ENCODE peak calls at places on chromosomes 11 and 22, in four cellular contexts. H, B, R and Q are unnamed samples.

GRCh38 chr11:76766521-76766920 is 16.6 kb upstream of the TSKU start:
- DNase-seq in B (no peak), H (no peak), R (no peak), Q (no peak)

GRCh38 chr11:34600339-34601084 is 20.4 kb upstream of the EHF start:
- DNase-seq in H (peak; percentile 81), B (no peak), R (no peak), Q (no peak)

GRCh38 chr11:58739725-58740430 is 8.1 kb upstream of the GLYAT start:
- DNase-seq in R (no peak), B (no peak), H (no peak), Q (no peak)

GRCh38 chr11:113363406-113363805 is 24.2 kb upstream of the ANKK1 start:
- DNase-seq in R (no peak), H (no peak), B (no peak), Q (no peak)

GRCh38 chr11:19076744-19077589 is 16.4 kb upstream of the MRGPRX2 start:
- DNase-seq in R (peak; percentile 20), H (no peak), B (no peak), Q (no peak)

GRCh38 chr22:28254396-28254795 is 335.3 kb upstream of the PITPNB start:
- DNase-seq in R (no peak), B (no peak), H (no peak), Q (no peak)

GRCh38 chr11:132742929-132743328 is 789.4 kb downstream of the OPCML start:
- DNase-seq in H (no peak), R (no peak), B (no peak), Q (no peak)

GRCh38 chr11:19777342-19778102 is 64.9 kb downstream of the NAV2 start:
- DNase-seq in B (peak; percentile 66), R (peak; percentile 80), H (no peak), Q (no peak)

GRCh38 chr22:25485626-25486545 is 78.6 kb upstream of the GRK3 start:
- DNase-seq in B (no peak), R (peak; percentile 24), H (no peak), Q (no peak)

GRCh38 chr22:26385164-26385563 is 43.9 kb upstream of the ASPHD2 start:
- DNase-seq in H (no peak), R (no peak), B (no peak), Q (no peak)

GRCh38 chr11:27926981-27927481 is 180.9 kb downstream of the KIF18A start:
- DNase-seq in B (no peak), R (no peak), H (no peak), Q (no peak)

GRCh38 chr11:2101171-2101675 is 38.0 kb downstream of the IGF2 start:
- DNase-seq in R (no peak), H (peak; percentile 28), B (no peak), Q (no peak)

GRCh38 chr11:122505304-122506006 is 150.1 kb upstream of the UBASH3B start:
- DNase-seq in B (peak; percentile 91), R (no peak), H (peak; percentile 77), Q (peak; percentile 54)

GRCh38 chr22:19629331-19629719 is 85.0 kb upstream of the SEPTIN5 start:
- DNase-seq in H (no peak), R (no peak), B (peak; percentile 46), Q (no peak)

GRCh38 chr11:76841923-76842452 is 18.7 kb upstream of the ACER3 start:
- DNase-seq in R (no peak), B (no peak), H (no peak), Q (no peak)

GRCh38 chr22:26479043-26479791 is 4.4 kb downstream of the HPS4 start:
- DNase-seq in B (no peak), R (no peak), H (no peak), Q (no peak)

GRCh38 chr11:117861151-117862018 is 15.1 kb downstream of the FXYD6 start:
- DNase-seq in H (no peak), R (no peak), B (peak; percentile 57), Q (no peak)

GRCh38 chr11:8206251-8207079 is 37.6 kb upstream of the RIC3 start:
- DNase-seq in R (no peak), B (peak; percentile 65), H (no peak), Q (no peak)

GRCh38 chr22:31082606-31083376 is 1.7 kb downstream of the SMTN start:
- DNase-seq in B (peak; percentile 90), H (no peak), R (no peak), Q (peak; percentile 48)

GRCh38 chr11:45108070-45109064 is 38.1 kb upstream of the PRDM11 start:
- DNase-seq in R (no peak), B (no peak), H (no peak), Q (no peak)

GRCh38 chr22:45968751-45969413 is 8.1 kb downstream of the WNT7B start:
- DNase-seq in H (no peak), R (no peak), B (no peak), Q (no peak)

GRCh38 chr11:80388133-80388532 is 947.3 kb upstream of the TENM4 start:
- DNase-seq in B (no peak), H (no peak), R (no peak), Q (no peak)

GRCh38 chr11:121352301-121352891 is 59.8 kb downstream of the SC5D start:
- DNase-seq in B (no peak), H (no peak), R (no peak), Q (no peak)

DNA sequence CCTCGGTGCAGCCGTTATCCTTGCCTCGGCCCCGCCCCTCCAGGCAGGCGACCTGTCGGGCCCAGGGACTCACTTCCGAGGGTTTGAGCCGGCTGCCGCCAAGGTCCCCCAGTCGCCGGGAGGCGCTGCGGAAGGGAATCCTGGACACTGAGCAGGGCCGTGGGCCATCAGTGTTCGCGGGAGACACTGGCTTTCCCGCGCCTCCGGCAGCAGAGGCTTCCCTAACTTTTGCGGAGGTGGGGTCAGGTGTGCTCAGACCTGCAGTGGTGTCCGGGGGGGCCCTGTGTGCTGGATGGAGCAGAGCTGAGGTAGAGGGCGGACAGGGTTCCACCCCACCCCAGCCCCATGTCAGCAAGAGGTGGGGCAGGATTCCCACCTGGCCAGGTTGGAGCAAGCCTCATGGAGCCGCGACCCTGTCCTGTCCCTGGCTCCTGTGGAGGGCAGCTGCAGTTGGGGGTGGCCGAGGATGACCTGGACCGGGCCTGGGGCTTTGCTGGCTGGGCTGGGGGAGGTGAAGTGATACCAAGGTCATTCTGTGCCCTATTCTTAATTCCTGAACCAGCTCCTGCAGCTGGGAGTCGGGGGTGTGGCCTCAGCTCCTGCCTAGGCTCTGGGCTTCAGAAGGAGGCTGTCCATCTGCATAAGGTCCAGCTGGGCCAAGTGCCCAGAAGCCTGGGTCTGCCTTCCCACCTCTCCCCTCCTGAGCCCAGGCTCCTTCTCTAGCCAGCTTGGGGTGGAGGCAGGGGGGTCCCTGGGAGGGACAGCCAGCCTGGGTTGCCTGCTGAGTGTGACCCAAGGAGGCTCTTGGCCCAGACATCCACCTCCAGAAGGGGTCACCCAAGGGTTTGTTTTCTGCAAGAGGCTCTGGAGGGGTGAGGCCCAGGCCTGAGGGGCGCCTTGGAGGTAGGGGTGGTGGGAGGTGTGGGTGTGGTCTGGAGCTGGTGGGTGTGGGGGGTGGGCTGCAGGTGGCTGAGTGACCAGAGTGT is 8.4 kb downstream of the TSPAN4 start:
- DNase-seq in H (no peak), R (no peak), B (no peak), Q (no peak)
- TF ChIP-seq CTCF in H (no peak), R (peak; percentile 26), B (no peak), Q (peak; percentile 9)

GRCh38 chr11:14908214-14908880 is 16.3 kb upstream of the CYP2R1 start:
- DNase-seq in H (no peak), B (no peak), R (no peak), Q (no peak)
- TF ChIP-seq CTCF in H (peak; percentile 74), B (no peak), R (peak; percentile 72), Q (no peak)

GRCh38 chr22:33274214-33274828 is 216.1 kb upstream of the SYN3 start:
- DNase-seq in R (peak; percentile 48), B (no peak), H (no peak), Q (no peak)
- TF ChIP-seq CTCF in R (peak; percentile 89), B (no peak), H (peak; percentile 41), Q (peak; percentile 30)

GRCh38 chr22:42297778-42298177 is 27.3 kb upstream of the TCF20 start:
- DNase-seq in B (no peak), R (no peak), H (no peak), Q (no peak)

GRCh38 chr22:42294034-42294985 is 23.9 kb upstream of the TCF20 start:
- DNase-seq in H (no peak), R (no peak), B (no peak), Q (no peak)

GRCh38 chr22:42298746-42299145 is 28.3 kb upstream of the TCF20 start:
- DNase-seq in R (no peak), H (no peak), B (no peak), Q (no peak)

GRCh38 chr22:42296381-42296853 is 26.0 kb upstream of the TCF20 start:
- DNase-seq in H (no peak), B (no peak), R (no peak), Q (no peak)

GRCh38 chr22:42296883-42297282 is 26.4 kb upstream of the TCF20 start:
- DNase-seq in B (no peak), H (no peak), R (no peak), Q (no peak)
- TF ChIP-seq CTCF in B (no peak), H (no peak), R (no peak), Q (no peak)

DNA sequence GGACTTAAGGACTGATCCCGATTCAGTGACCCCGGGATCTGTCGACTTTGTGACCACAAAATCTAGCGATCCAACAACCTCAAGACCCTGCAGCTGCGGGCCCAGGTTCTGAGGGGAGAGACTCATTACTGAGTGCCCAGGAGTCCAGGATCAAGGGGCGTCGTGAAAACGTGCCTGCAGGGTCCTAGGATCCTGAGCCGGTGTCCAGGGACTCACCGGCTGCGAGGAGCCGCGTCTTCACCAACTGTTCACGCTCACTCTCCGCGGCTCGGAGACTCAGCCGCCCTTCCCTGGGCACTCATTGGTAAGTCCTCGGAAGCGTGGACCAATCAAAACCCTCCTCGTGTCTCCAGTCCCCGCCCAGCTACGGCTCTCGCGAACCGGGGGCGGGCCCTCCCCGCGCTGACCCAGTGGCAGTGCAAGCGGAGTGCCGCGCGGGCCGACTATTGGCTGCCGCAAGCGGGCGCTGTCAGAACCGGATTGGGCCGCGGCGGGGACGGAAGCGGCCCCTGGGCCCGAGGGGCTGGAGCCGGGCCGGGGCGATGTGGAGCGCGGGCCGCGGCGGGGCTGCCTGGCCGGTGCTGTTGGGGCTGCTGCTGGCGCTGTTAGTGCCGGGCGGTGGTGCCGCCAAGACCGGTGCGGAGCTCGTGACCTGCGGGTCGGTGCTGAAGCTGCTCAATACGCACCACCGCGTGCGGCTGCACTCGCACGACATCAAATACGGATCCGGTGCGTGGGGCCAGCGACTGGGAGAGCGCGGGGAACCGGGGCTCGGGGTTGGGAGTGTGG is at the start of gene SDF2L1:
- DNase-seq in R (peak; percentile 98), B (peak; percentile 99), H (peak; percentile 99), Q (peak; percentile 98)
- TF ChIP-seq CTCF in R (no peak), B (no peak), H (peak; percentile 65), Q (peak; percentile 44)

GRCh38 chr22:38494939-38495338 is 11.2 kb downstream of the DDX17 start:
- DNase-seq in R (no peak), B (no peak), H (no peak), Q (no peak)
- TF ChIP-seq CTCF in R (no peak), B (no peak), H (no peak), Q (no peak)